ENCODE peak calls at places on chromosomes 6 and 20, in four cellular contexts. V, A, Q and L are unnamed samples.

GRCh38 chr6:65505736-65506135 is 201.3 kb downstream of the EYS start:
- DNase-seq in V (no peak), A (no peak), Q (no peak), L (no peak)

GRCh38 chr20:18255526-18255925 is 32.8 kb upstream of the ZNF133 start:
- DNase-seq in V (no peak), A (no peak), Q (no peak), L (no peak)

GRCh38 chr6:16961577-16961976 is 140.3 kb upstream of the STMND1 start:
- DNase-seq in V (no peak), A (no peak), Q (no peak), L (no peak)

GRCh38 chr20:33522256-33522820 is 32.4 kb downstream of the CBFA2T2 start:
- DNase-seq in V (no peak), A (no peak), Q (no peak), L (no peak)

GRCh38 chr6:130675072-130675471 is 152.1 kb upstream of the SMLR1 start:
- DNase-seq in V (no peak), A (no peak), Q (no peak), L (no peak)

GRCh38 chr6:139577991-139578604 is 203.7 kb upstream of the CITED2 start:
- DNase-seq in V (peak; percentile 23), A (no peak), Q (no peak), L (no peak)

GRCh38 chr6:9537381-9537780 is 877.5 kb downstream of the TFAP2A start:
- DNase-seq in V (no peak), A (no peak), Q (no peak), L (no peak)

GRCh38 chr20:37161830-37162549 is 17.1 kb upstream of the RPN2 start:
- DNase-seq in V (no peak), A (no peak), Q (no peak), L (peak; percentile 64)

DNA sequence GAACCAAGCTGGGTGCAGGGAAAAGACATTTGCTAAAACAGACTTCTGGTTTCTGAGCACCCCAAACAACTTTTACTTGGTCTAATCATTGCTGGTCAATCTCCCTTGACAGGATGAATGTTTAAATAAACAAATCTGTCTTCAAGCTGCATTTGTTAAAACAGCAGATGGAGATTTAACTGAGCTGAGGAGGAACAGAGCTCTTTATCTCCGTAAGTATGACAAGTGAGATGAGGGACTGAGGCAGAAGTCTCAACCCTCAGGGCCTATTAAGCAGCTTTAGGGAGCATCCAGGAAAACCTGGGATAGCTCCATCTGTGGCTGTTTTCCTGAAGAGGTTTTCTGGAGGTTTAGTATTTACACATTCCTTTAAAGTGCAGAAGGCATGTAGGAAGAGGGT is 40.6 kb downstream of the NINL start:
- DNase-seq in V (no peak), A (no peak), Q (no peak), L (no peak)
- TF ChIP-seq PHF8 in V (no peak), A (no peak), Q (no peak), L (no peak)

DNA sequence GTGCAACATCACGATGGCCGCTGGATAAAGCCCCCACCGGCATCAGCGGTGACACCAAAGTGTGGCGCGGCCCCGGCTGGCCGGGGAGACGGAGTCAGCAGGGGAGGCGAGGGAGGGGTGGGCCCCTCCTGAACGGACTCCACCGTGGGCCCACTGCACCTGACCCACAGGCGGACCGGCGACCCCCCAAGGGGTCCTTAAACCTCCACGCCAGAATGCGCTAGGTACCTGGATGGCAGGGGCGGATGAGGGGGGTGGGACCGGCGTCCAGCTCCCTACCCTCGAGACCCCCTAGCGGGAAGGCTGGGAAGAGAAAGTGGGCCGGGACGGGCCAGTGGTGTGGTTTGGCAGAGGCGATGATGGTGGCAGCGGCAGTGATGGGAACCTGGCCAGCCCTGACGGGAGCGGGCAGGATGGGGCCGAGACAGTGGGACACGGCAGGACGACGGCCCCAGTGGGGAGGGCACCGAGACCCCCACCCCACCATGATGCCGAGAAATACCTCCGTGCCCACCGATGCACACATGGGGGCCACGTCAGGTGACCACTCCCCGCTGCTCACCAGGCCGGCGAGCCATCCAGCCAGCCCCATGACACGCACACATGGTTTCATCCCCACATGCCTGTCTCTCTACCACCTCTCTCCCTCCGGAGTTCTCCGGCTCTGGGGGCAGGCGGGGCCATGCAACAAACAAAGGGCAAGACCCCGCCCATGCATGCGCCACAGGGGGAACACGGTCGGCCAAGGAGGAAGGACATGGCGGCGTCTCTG is 771.9 kb upstream of the DEFB115 start:
- DNase-seq in V (no peak), A (no peak), Q (peak; percentile 16), L (no peak)
- TF ChIP-seq PHF8 in V (no peak), A (no peak), Q (no peak), L (no peak)

DNA sequence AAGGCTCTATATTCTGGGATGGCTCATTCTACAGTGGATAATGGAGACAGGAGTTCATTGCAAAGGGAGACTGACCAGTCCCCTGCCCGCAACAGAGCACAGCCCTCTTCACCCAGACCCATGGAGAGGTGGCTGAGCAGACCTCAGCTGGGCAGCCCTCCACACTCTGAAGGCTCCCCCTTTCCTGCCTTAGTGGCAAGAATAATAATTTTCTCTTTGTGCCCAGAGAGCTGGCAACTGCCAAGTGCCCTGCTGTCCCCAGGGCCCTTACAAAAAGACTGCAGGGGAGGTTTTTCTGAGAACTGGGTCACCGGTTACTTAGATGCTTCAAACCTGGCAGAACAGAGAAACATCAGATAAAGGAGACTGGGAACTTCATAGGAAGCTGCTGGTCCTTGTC is 35.4 kb upstream of the ZNFX1 start:
- DNase-seq in V (no peak), A (no peak), Q (no peak), L (no peak)
- TF ChIP-seq PHF8 in V (no peak), A (no peak), Q (no peak), L (no peak)

GRCh38 chr20:40966103-40966502 is 62.5 kb upstream of the TOP1 start:
- DNase-seq in V (peak; percentile 53), A (no peak), Q (peak; percentile 63), L (peak; percentile 18)
- TF ChIP-seq PHF8 in V (no peak), A (no peak), Q (no peak), L (no peak)

GRCh38 chr6:18654821-18655220 is 267.7 kb downstream of the RNF144B start:
- DNase-seq in V (no peak), A (no peak), Q (no peak), L (no peak)
- TF ChIP-seq PHF8 in V (no peak), A (no peak), Q (no peak), L (no peak)

DNA sequence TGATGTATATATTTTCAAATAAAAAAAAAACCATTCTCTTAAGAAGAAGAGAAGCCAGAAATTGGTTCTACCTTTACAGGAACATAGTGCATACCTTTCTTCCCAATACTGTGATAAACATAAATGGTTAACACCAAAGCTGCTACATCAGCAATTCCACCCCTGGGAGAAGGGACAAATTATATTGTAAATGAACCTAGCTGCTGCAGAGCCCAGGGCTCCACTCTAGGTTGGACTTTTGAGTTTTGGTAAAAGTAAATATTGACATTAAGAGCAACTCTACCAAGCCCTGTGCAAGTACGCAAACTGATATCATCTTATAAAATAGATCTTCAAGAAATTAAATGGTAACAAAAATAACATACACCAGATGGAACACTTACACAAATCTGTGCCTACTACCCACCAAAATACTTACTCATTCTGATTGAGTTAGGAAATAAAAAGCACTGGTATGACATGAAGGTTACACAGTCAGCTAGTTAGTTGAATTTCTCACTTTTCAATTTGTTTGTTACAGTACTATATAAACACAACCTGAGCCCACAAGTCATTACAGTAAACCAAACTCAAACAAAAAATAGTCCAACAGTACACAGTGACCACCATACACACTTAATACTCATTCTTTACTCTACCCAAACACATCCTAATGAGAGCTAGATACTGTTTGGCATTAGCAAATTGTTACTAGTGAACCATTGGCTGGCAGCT is 223.3 kb upstream of the HEY2 start:
- DNase-seq in V (no peak), A (no peak), Q (no peak), L (no peak)
- TF ChIP-seq PHF8 in V (no peak), A (no peak), Q (no peak), L (no peak)

GRCh38 chr6:7933794-7934193 is 23.2 kb upstream of the TXNDC5 start:
- DNase-seq in V (no peak), A (no peak), Q (no peak), L (no peak)

GRCh38 chr6:7938562-7939185 is 28.1 kb upstream of the TXNDC5 start:
- DNase-seq in V (no peak), A (no peak), Q (no peak), L (no peak)

GRCh38 chr6:7939864-7940228 is 29.3 kb upstream of the TXNDC5 start:
- DNase-seq in V (no peak), A (no peak), Q (no peak), L (no peak)

DNA sequence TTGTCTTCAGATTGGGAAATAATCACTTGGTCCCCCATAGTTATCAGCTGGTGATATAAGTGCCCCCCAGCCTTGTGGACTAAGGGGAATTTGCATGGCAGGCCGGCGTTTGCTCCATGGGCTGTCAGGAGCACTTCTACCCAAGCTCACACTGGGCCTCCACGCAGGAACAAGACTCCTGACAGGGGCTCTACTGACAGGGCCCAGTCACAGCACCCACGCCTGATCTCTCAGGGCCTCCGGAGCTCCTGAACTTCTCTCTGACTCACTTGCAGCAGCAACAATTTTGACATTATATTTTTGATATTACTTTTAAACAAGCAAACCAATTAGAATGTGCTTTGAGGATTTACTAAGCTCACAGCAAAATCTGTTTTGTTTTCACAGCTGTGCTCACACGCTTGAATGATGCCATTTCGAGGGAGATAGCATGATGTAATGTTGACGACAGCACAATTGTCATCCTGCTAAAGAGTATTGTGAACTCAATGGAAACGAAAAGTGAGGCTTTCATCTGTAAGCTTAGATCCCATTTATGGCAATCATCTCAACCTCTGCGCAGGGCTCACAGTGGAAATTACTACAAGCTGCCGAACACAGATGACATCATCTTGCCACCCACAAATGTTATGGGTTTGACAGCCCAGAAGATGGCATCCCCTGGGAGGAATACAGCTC is 28.7 kb upstream of the TXNDC5 start:
- DNase-seq in V (no peak), A (no peak), Q (no peak), L (no peak)
- TF ChIP-seq PHF8 in V (no peak), A (no peak), Q (no peak), L (no peak)